ENCODE peak calls at places on chromosomes 16 and 17, in eight cellular contexts. One of them, this sample, is unnamed.

GRCh38 chr17:5631958-5632357 is 47.6 kb upstream of the NLRP1 start:
- DNase-seq in GM04504: no peak
- DNase-seq in activated CD8-positive, alpha-beta memory T cell treated with anti-CD3 and anti-CD28 coated beads for 4 hours: no peak
- DNase-seq in CD4-positive, alpha-beta T cell: no peak
- DNase-seq in central memory CD4-positive, alpha-beta T cell: no peak
- DNase-seq in H7: peak; percentile 14
- DNase-seq in midbrain: no peak
- DNase-seq in activated T-helper 9 cell treated with anti-CD3 and anti-CD28 coated beads, Interleukin-2, amount 50 U/mL, for 16 hours: no peak
- DNase-seq in this sample: no peak

GRCh38 chr16:81560979-81561657 is 116.5 kb downstream of the CMIP start:
- DNase-seq in activated T-helper 9 cell treated with anti-CD3 and anti-CD28 coated beads, Interleukin-2, amount 50 U/mL, for 16 hours: no peak
- DNase-seq in GM04504: no peak
- DNase-seq in midbrain: no peak
- DNase-seq in CD4-positive, alpha-beta T cell: no peak
- DNase-seq in central memory CD4-positive, alpha-beta T cell: no peak
- DNase-seq in H7: no peak
- DNase-seq in activated CD8-positive, alpha-beta memory T cell treated with anti-CD3 and anti-CD28 coated beads for 4 hours: no peak
- DNase-seq in this sample: no peak

GRCh38 chr17:78925234-78925633 is at the start of gene TIMP2:
- DNase-seq in CD4-positive, alpha-beta T cell: peak; percentile 68
- DNase-seq in H7: peak; percentile 99
- DNase-seq in GM04504: no peak
- DNase-seq in activated T-helper 9 cell treated with anti-CD3 and anti-CD28 coated beads, Interleukin-2, amount 50 U/mL, for 16 hours: peak; percentile 46
- DNase-seq in activated CD8-positive, alpha-beta memory T cell treated with anti-CD3 and anti-CD28 coated beads for 4 hours: no peak
- DNase-seq in midbrain: peak; percentile 88
- DNase-seq in central memory CD4-positive, alpha-beta T cell: peak; percentile 55
- DNase-seq in this sample: no peak

GRCh38 chr16:88197481-88198456 is 185.0 kb upstream of the ZNF469 start:
- DNase-seq in activated T-helper 9 cell treated with anti-CD3 and anti-CD28 coated beads, Interleukin-2, amount 50 U/mL, for 16 hours: no peak
- DNase-seq in midbrain: no peak
- DNase-seq in GM04504: no peak
- DNase-seq in CD4-positive, alpha-beta T cell: no peak
- DNase-seq in H7: no peak
- DNase-seq in activated CD8-positive, alpha-beta memory T cell treated with anti-CD3 and anti-CD28 coated beads for 4 hours: no peak
- DNase-seq in central memory CD4-positive, alpha-beta T cell: no peak
- DNase-seq in this sample: no peak

GRCh38 chr17:41421116-41421515 is 3.3 kb downstream of the KRT37 start:
- DNase-seq in midbrain: no peak
- DNase-seq in CD4-positive, alpha-beta T cell: no peak
- DNase-seq in central memory CD4-positive, alpha-beta T cell: no peak
- DNase-seq in H7: no peak
- DNase-seq in activated CD8-positive, alpha-beta memory T cell treated with anti-CD3 and anti-CD28 coated beads for 4 hours: no peak
- DNase-seq in GM04504: no peak
- DNase-seq in activated T-helper 9 cell treated with anti-CD3 and anti-CD28 coated beads, Interleukin-2, amount 50 U/mL, for 16 hours: no peak
- DNase-seq in this sample: no peak

GRCh38 chr16:69223882-69224281 is 36.9 kb downstream of the SNTB2 start:
- DNase-seq in central memory CD4-positive, alpha-beta T cell: no peak
- DNase-seq in activated T-helper 9 cell treated with anti-CD3 and anti-CD28 coated beads, Interleukin-2, amount 50 U/mL, for 16 hours: no peak
- DNase-seq in midbrain: no peak
- DNase-seq in activated CD8-positive, alpha-beta memory T cell treated with anti-CD3 and anti-CD28 coated beads for 4 hours: no peak
- DNase-seq in CD4-positive, alpha-beta T cell: no peak
- DNase-seq in H7: no peak
- DNase-seq in GM04504: peak; percentile 32
- DNase-seq in this sample: no peak

GRCh38 chr17:15255713-15256454 is 9.2 kb downstream of the PMP22 start:
- DNase-seq in midbrain: no peak
- DNase-seq in activated CD8-positive, alpha-beta memory T cell treated with anti-CD3 and anti-CD28 coated beads for 4 hours: no peak
- DNase-seq in central memory CD4-positive, alpha-beta T cell: no peak
- DNase-seq in H7: no peak
- DNase-seq in CD4-positive, alpha-beta T cell: no peak
- DNase-seq in GM04504: no peak
- DNase-seq in activated T-helper 9 cell treated with anti-CD3 and anti-CD28 coated beads, Interleukin-2, amount 50 U/mL, for 16 hours: no peak
- DNase-seq in this sample: no peak

GRCh38 chr17:9843152-9844010 is 17.7 kb downstream of the GLP2R start:
- DNase-seq in H7: no peak
- DNase-seq in activated T-helper 9 cell treated with anti-CD3 and anti-CD28 coated beads, Interleukin-2, amount 50 U/mL, for 16 hours: no peak
- DNase-seq in GM04504: no peak
- DNase-seq in midbrain: no peak
- DNase-seq in central memory CD4-positive, alpha-beta T cell: no peak
- DNase-seq in CD4-positive, alpha-beta T cell: no peak
- DNase-seq in activated CD8-positive, alpha-beta memory T cell treated with anti-CD3 and anti-CD28 coated beads for 4 hours: no peak
- DNase-seq in this sample: no peak

GRCh38 chr16:19589771-19590302 is 34.3 kb downstream of the VPS35L start:
- DNase-seq in activated CD8-positive, alpha-beta memory T cell treated with anti-CD3 and anti-CD28 coated beads for 4 hours: no peak
- DNase-seq in central memory CD4-positive, alpha-beta T cell: no peak
- DNase-seq in activated T-helper 9 cell treated with anti-CD3 and anti-CD28 coated beads, Interleukin-2, amount 50 U/mL, for 16 hours: no peak
- DNase-seq in GM04504: peak; percentile 74
- DNase-seq in CD4-positive, alpha-beta T cell: no peak
- DNase-seq in midbrain: no peak
- DNase-seq in H7: no peak
- DNase-seq in this sample: no peak

GRCh38 chr16:77437859-77438258 is 3.0 kb upstream of the ADAMTS18 start:
- DNase-seq in activated T-helper 9 cell treated with anti-CD3 and anti-CD28 coated beads, Interleukin-2, amount 50 U/mL, for 16 hours: no peak
- DNase-seq in CD4-positive, alpha-beta T cell: no peak
- DNase-seq in H7: peak; percentile 26
- DNase-seq in activated CD8-positive, alpha-beta memory T cell treated with anti-CD3 and anti-CD28 coated beads for 4 hours: no peak
- DNase-seq in GM04504: no peak
- DNase-seq in central memory CD4-positive, alpha-beta T cell: no peak
- DNase-seq in midbrain: no peak
- DNase-seq in this sample: no peak

GRCh38 chr17:74770498-74771318 is 5.4 kb downstream of the NAT9 start:
- DNase-seq in GM04504: no peak
- DNase-seq in activated CD8-positive, alpha-beta memory T cell treated with anti-CD3 and anti-CD28 coated beads for 4 hours: peak; percentile 55
- DNase-seq in midbrain: peak; percentile 63
- DNase-seq in CD4-positive, alpha-beta T cell: peak; percentile 66
- DNase-seq in H7: peak; percentile 95
- DNase-seq in activated T-helper 9 cell treated with anti-CD3 and anti-CD28 coated beads, Interleukin-2, amount 50 U/mL, for 16 hours: peak; percentile 56
- DNase-seq in central memory CD4-positive, alpha-beta T cell: peak; percentile 76
- DNase-seq in this sample: peak; percentile 60

GRCh38 chr16:12087901-12088364 is 111.4 kb downstream of the SNX29 start:
- DNase-seq in central memory CD4-positive, alpha-beta T cell: no peak
- DNase-seq in GM04504: no peak
- DNase-seq in H7: no peak
- DNase-seq in activated T-helper 9 cell treated with anti-CD3 and anti-CD28 coated beads, Interleukin-2, amount 50 U/mL, for 16 hours: no peak
- DNase-seq in CD4-positive, alpha-beta T cell: no peak
- DNase-seq in activated CD8-positive, alpha-beta memory T cell treated with anti-CD3 and anti-CD28 coated beads for 4 hours: no peak
- DNase-seq in midbrain: no peak
- DNase-seq in this sample: no peak

GRCh38 chr16:28572659-28573510 is 19.2 kb downstream of the SGF29 start:
- DNase-seq in CD4-positive, alpha-beta T cell: no peak
- DNase-seq in central memory CD4-positive, alpha-beta T cell: no peak
- DNase-seq in activated T-helper 9 cell treated with anti-CD3 and anti-CD28 coated beads, Interleukin-2, amount 50 U/mL, for 16 hours: no peak
- DNase-seq in midbrain: no peak
- DNase-seq in H7: peak; percentile 67
- DNase-seq in GM04504: no peak
- DNase-seq in activated CD8-positive, alpha-beta memory T cell treated with anti-CD3 and anti-CD28 coated beads for 4 hours: no peak
- DNase-seq in this sample: no peak

GRCh38 chr17:44969144-44969780 is 1.2 kb upstream of the C1QL1 start:
- DNase-seq in midbrain: no peak
- DNase-seq in H7: peak; percentile 80
- DNase-seq in activated T-helper 9 cell treated with anti-CD3 and anti-CD28 coated beads, Interleukin-2, amount 50 U/mL, for 16 hours: no peak
- DNase-seq in activated CD8-positive, alpha-beta memory T cell treated with anti-CD3 and anti-CD28 coated beads for 4 hours: no peak
- DNase-seq in CD4-positive, alpha-beta T cell: no peak
- DNase-seq in GM04504: no peak
- DNase-seq in central memory CD4-positive, alpha-beta T cell: no peak
- DNase-seq in this sample: no peak

GRCh38 chr16:12462690-12463646 is 340.7 kb downstream of the CPPED1 start:
- DNase-seq in central memory CD4-positive, alpha-beta T cell: no peak
- DNase-seq in CD4-positive, alpha-beta T cell: no peak
- DNase-seq in activated T-helper 9 cell treated with anti-CD3 and anti-CD28 coated beads, Interleukin-2, amount 50 U/mL, for 16 hours: no peak
- DNase-seq in H7: no peak
- DNase-seq in midbrain: no peak
- DNase-seq in activated CD8-positive, alpha-beta memory T cell treated with anti-CD3 and anti-CD28 coated beads for 4 hours: no peak
- DNase-seq in GM04504: peak; percentile 26
- DNase-seq in this sample: no peak

GRCh38 chr17:41026668-41027471 is at the start of gene KRTAP1-5:
- DNase-seq in activated T-helper 9 cell treated with anti-CD3 and anti-CD28 coated beads, Interleukin-2, amount 50 U/mL, for 16 hours: no peak
- DNase-seq in CD4-positive, alpha-beta T cell: no peak
- DNase-seq in central memory CD4-positive, alpha-beta T cell: no peak
- DNase-seq in activated CD8-positive, alpha-beta memory T cell treated with anti-CD3 and anti-CD28 coated beads for 4 hours: no peak
- DNase-seq in H7: no peak
- DNase-seq in midbrain: no peak
- DNase-seq in GM04504: peak; percentile 80
- DNase-seq in this sample: no peak

GRCh38 chr16:1825864-1826690 is 548 bp downstream of the HAGH start:
- DNase-seq in GM04504: no peak
- DNase-seq in activated T-helper 9 cell treated with anti-CD3 and anti-CD28 coated beads, Interleukin-2, amount 50 U/mL, for 16 hours: peak; percentile 59
- DNase-seq in CD4-positive, alpha-beta T cell: peak; percentile 53
- DNase-seq in activated CD8-positive, alpha-beta memory T cell treated with anti-CD3 and anti-CD28 coated beads for 4 hours: peak; percentile 42
- DNase-seq in midbrain: peak; percentile 9
- DNase-seq in H7: no peak
- DNase-seq in central memory CD4-positive, alpha-beta T cell: peak; percentile 82
- DNase-seq in this sample: peak; percentile 36

GRCh38 chr16:85089485-85089884 is 22.8 kb downstream of the CIBAR2 start:
- DNase-seq in midbrain: no peak
- DNase-seq in activated T-helper 9 cell treated with anti-CD3 and anti-CD28 coated beads, Interleukin-2, amount 50 U/mL, for 16 hours: no peak
- DNase-seq in GM04504: no peak
- DNase-seq in central memory CD4-positive, alpha-beta T cell: no peak
- DNase-seq in H7: peak; percentile 55
- DNase-seq in CD4-positive, alpha-beta T cell: no peak
- DNase-seq in activated CD8-positive, alpha-beta memory T cell treated with anti-CD3 and anti-CD28 coated beads for 4 hours: no peak
- DNase-seq in this sample: no peak

GRCh38 chr17:6387442-6387841 is 47.5 kb downstream of the AIPL1 start:
- DNase-seq in GM04504: no peak
- DNase-seq in central memory CD4-positive, alpha-beta T cell: no peak
- DNase-seq in activated CD8-positive, alpha-beta memory T cell treated with anti-CD3 and anti-CD28 coated beads for 4 hours: no peak
- DNase-seq in midbrain: no peak
- DNase-seq in activated T-helper 9 cell treated with anti-CD3 and anti-CD28 coated beads, Interleukin-2, amount 50 U/mL, for 16 hours: no peak
- DNase-seq in CD4-positive, alpha-beta T cell: no peak
- DNase-seq in H7: no peak
- DNase-seq in this sample: no peak

GRCh38 chr17:78993241-78993956 is 13.7 kb upstream of the LGALS3BP start:
- DNase-seq in H7: peak; percentile 94
- DNase-seq in GM04504: no peak
- DNase-seq in midbrain: peak; percentile 54
- DNase-seq in central memory CD4-positive, alpha-beta T cell: peak; percentile 19
- DNase-seq in activated T-helper 9 cell treated with anti-CD3 and anti-CD28 coated beads, Interleukin-2, amount 50 U/mL, for 16 hours: peak; percentile 34
- DNase-seq in CD4-positive, alpha-beta T cell: peak; percentile 38
- DNase-seq in activated CD8-positive, alpha-beta memory T cell treated with anti-CD3 and anti-CD28 coated beads for 4 hours: no peak
- DNase-seq in this sample: no peak

GRCh38 chr17:283911-284675 is 68.5 kb downstream of the RPH3AL start:
- DNase-seq in central memory CD4-positive, alpha-beta T cell: no peak
- DNase-seq in H7: no peak
- DNase-seq in midbrain: no peak
- DNase-seq in CD4-positive, alpha-beta T cell: no peak
- DNase-seq in GM04504: no peak
- DNase-seq in activated CD8-positive, alpha-beta memory T cell treated with anti-CD3 and anti-CD28 coated beads for 4 hours: no peak
- DNase-seq in activated T-helper 9 cell treated with anti-CD3 and anti-CD28 coated beads, Interleukin-2, amount 50 U/mL, for 16 hours: no peak
- DNase-seq in this sample: no peak

This sample was measured in activated CD4-positive, CD25-positive, alpha-beta regulatory T cell treated with anti-CD3 and anti-CD28 coated beads, Interleukin-2, amount 50 U/mL, for 16 hours.